ENCODE peak calls at places on chromosomes 13 and 19, in nine cellular contexts. D is colonic mucosa; J is effector memory CD4-positive, alpha-beta T cell; M is pancreas; O is heart right ventricle; Y is adrenal gland; S is mammary epithelial cell; C is vagina; P is fibroblast of lung. N is an unnamed sample.
A peak's percentile ranks its signal among the peaks of the same experiment; 100 is the strongest.

GRCh38 chr13:27264181-27264580 is 6.4 kb upstream of the RASL11A start:
- DNase-seq in D (no peak), J (no peak), M (no peak), O (peak; percentile 33), Y (peak; percentile 37), S (no peak), C (no peak), P (peak; percentile 78), N (no peak)

GRCh38 chr13:30142502-30143211 is 164.7 kb downstream of the KATNAL1 start:
- DNase-seq in D (no peak), J (no peak), M (no peak), O (no peak), Y (peak; percentile 55), S (peak; percentile 95), C (no peak), P (peak; percentile 98), N (no peak)

GRCh38 chr13:101346942-101347728 is 69.2 kb downstream of the NALCN start:
- DNase-seq in D (no peak), J (no peak), M (no peak), O (no peak), Y (no peak), S (peak; percentile 11), C (no peak), P (peak; percentile 60), N (no peak)

GRCh38 chr19:5891938-5892771 is 11.4 kb downstream of the NDUFA11 start:
- DNase-seq in D (peak; percentile 48), J (no peak), M (peak; percentile 48), O (no peak), Y (peak; percentile 72), S (no peak), C (no peak), P (peak; percentile 39), N (no peak)

GRCh38 chr19:35044317-35045117 is 3.0 kb downstream of the HPN start:
- DNase-seq in D (peak; percentile 68), J (peak; percentile 34), M (peak; percentile 78), O (peak; percentile 55), Y (peak; percentile 67), S (peak; percentile 48), C (no peak), P (peak; percentile 18), N (peak; percentile 63)

GRCh38 chr19:576768-577438 is 4.5 kb downstream of the BSG start:
- DNase-seq in D (no peak), J (no peak), M (no peak), O (no peak), Y (peak; percentile 56), S (no peak), C (no peak), P (no peak), N (no peak)

GRCh38 chr13:36778083-36778671 is 40.8 kb upstream of the RFXAP start:
- DNase-seq in D (no peak), J (no peak), M (no peak), O (no peak), Y (no peak), S (peak; percentile 27), C (no peak), P (peak; percentile 97), N (no peak)

GRCh38 chr13:39767791-39768564 is 112.5 kb downstream of the COG6 start:
- DNase-seq in D (peak; percentile 47), J (no peak), M (no peak), O (no peak), Y (no peak), S (no peak), C (no peak), P (no peak), N (no peak)

GRCh38 chr13:105518086-105518485 is 1017.4 kb downstream of the EFNB2 start:
- DNase-seq in D (no peak), J (no peak), M (no peak), O (no peak), Y (no peak), S (no peak), C (no peak), P (peak; percentile 84), N (no peak)

GRCh38 chr19:839146-839872 is 1.5 kb upstream of the PRTN3 start:
- DNase-seq in D (no peak), J (no peak), M (no peak), O (no peak), Y (no peak), S (no peak), C (no peak), P (no peak), N (no peak)

GRCh38 chr13:90533866-90534265 is 813.6 kb upstream of the MIR17HG start:
- DNase-seq in D (no peak), J (no peak), M (no peak), O (no peak), Y (no peak), S (no peak), C (no peak), P (no peak), N (no peak)

GRCh38 chr13:113650731-113651148 is 7.3 kb downstream of the ATP4B start:
- DNase-seq in D (no peak), J (no peak), M (peak; percentile 3), O (no peak), Y (no peak), S (no peak), C (no peak), P (no peak), N (no peak)

GRCh38 chr13:31223215-31223614 is 23.4 kb downstream of the B3GLCT start:
- DNase-seq in D (no peak), J (no peak), M (no peak), O (no peak), Y (no peak), S (no peak), C (no peak), P (no peak), N (no peak)

GRCh38 chr13:60604058-60604457 is 207.0 kb downstream of the TDRD3 start:
- DNase-seq in D (no peak), J (no peak), M (no peak), O (no peak), Y (no peak), S (no peak), C (no peak), P (no peak), N (no peak)

GRCh38 chr19:18539372-18539771 is 4.0 kb downstream of the FKBP8 start:
- DNase-seq in D (no peak), J (no peak), M (no peak), O (no peak), Y (no peak), S (no peak), C (no peak), P (no peak), N (no peak)
- H3K36me3 ChIP-seq in D (no peaks in the 10 kb centered on the region), J (peaks cover 36% of the 10 kb centered on the region), M (no peaks in the 10 kb centered on the region), O (peaks cover 5% of the 10 kb centered on the region), Y (no peaks in the 10 kb centered on the region), S (peaks cover 12% of the 10 kb centered on the region), C (no peaks in the 10 kb centered on the region), P (peaks cover 27% of the 10 kb centered on the region), N (peaks cover 2% of the 10 kb centered on the region)

GRCh38 chr19:33622809-33623511 is 1.2 kb downstream of the CHST8 start:
- DNase-seq in D (no peak), J (no peak), M (no peak), O (no peak), Y (no peak), S (no peak), C (no peak), P (no peak), N (no peak)

GRCh38 chr19:33620611-33621010 is 1.1 kb upstream of the CHST8 start:
- DNase-seq in D (no peak), J (no peak), M (no peak), O (no peak), Y (no peak), S (no peak), C (no peak), P (no peak), N (no peak)

GRCh38 chr19:33622505-33622808 is 704 bp downstream of the CHST8 start:
- DNase-seq in D (no peak), J (no peak), M (no peak), O (no peak), Y (no peak), S (peak; percentile 25), C (no peak), P (peak; percentile 8), N (no peak)

GRCh38 chr19:33621065-33621785 is 528 bp upstream of the CHST8 start:
- DNase-seq in D (no peak), J (no peak), M (no peak), O (no peak), Y (no peak), S (no peak), C (no peak), P (no peak), N (no peak)

GRCh38 chr19:33621811-33622504 is at the start of gene CHST8:
- DNase-seq in D (peak; percentile 47), J (no peak), M (peak; percentile 28), O (peak; percentile 45), Y (peak; percentile 4), S (peak; percentile 29), C (no peak), P (peak; percentile 44), N (no peak)
- H3K4me3 ChIP-seq in D (peak within 1 kb of the TSS; percentile 39), J (no peak within 1 kb of the TSS), M (peak within 1 kb of the TSS; percentile 53), O (peak within 1 kb of the TSS; percentile 56), Y (no peak within 1 kb of the TSS), S (peak within 1 kb of the TSS; percentile 44), C (peak within 1 kb of the TSS; percentile 42), P (no peak within 1 kb of the TSS), N (no peak within 1 kb of the TSS)

DNA sequence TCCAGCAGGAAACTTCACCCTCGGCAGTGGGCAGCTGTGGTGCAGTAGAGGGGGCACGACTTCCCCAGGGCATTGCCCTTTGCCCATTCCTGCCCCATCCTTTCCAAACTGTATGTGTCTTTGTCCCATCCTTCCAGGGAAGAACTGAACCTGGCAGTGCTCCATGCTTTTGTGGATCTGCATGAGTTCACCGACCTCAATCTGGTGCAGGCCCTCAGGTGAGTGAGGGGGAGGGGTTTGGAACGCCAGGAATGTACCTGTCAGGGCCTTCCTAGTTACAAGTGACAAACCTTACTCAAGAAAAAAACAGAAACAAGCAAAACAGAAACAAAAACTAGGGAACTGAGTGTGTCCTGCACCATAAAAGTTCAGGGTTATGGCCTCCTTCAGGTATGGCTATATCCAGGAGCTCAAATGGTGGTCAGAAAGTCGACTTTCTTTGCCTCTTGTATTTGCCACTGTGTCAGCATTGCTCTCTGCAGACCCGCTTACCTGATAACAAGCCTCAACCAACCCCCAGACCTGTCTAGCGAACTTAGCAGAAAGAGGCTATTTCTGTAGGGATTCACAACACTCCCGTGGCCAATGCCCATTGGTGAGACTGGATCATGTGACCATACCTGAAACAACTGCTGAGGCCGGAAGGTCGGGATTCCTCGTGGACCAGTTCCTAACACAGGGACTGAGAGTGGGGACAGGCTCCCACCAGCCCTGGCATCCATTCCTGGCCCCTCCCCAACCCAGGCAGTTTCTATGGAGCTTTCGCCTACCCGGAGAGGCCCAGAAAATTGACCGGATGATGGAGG is 4.2 kb downstream of the CYTH2 start:
- DNase-seq in D (no peak), J (no peak), M (no peak), O (no peak), Y (no peak), S (peak; percentile 26), C (no peak), P (no peak), N (no peak)
- H3K36me3 ChIP-seq in D (peaks cover 31% of the 10 kb centered on the region), J (peaks cover 59% of the 10 kb centered on the region), M (peaks cover 7% of the 10 kb centered on the region), O (peaks cover 8% of the 10 kb centered on the region), Y (no peaks in the 10 kb centered on the region), S (peaks cover 31% of the 10 kb centered on the region), C (no peaks in the 10 kb centered on the region), P (peaks cover 38% of the 10 kb centered on the region), N (peaks cover 2% of the 10 kb centered on the region)

GRCh38 chr19:48741222-48741999 is 1.0 kb upstream of the RASIP1 start:
- DNase-seq in D (peak; percentile 75), J (no peak), M (peak; percentile 72), O (peak; percentile 61), Y (peak; percentile 84), S (no peak), C (no peak), P (no peak), N (no peak)
- H3K4me3 ChIP-seq in D (no peak overlapping the region), J (no peak overlapping the region), M (peak overlapping the region; percentile 80), O (peak overlapping the region; percentile 80), Y (no peak overlapping the region), S (no peak overlapping the region), C (no peak overlapping the region), P (no peak overlapping the region), N (no peak overlapping the region)

GRCh38 chr19:16516923-16517610 is 20.9 kb downstream of the C19orf44 start:
- DNase-seq in D (no peak), J (no peak), M (no peak), O (no peak), Y (no peak), S (no peak), C (no peak), P (no peak), N (no peak)
- H3K36me3 ChIP-seq in D (peaks cover 19% of the 10 kb centered on the region), J (peaks cover 48% of the 10 kb centered on the region), M (no peaks in the 10 kb centered on the region), O (peaks cover 8% of the 10 kb centered on the region), Y (no peaks in the 10 kb centered on the region), S (peaks cover 21% of the 10 kb centered on the region), C (no peaks in the 10 kb centered on the region), P (peaks cover 35% of the 10 kb centered on the region), N (no peaks in the 10 kb centered on the region)

N was measured in Panc1.